ENCODE peak calls at places on chromosomes 6 and 20, in five cellular contexts. V is activated CD8-positive, alpha-beta memory T cell treated with anti-CD3 and anti-CD28 coated beads, Interleukin-2, amount 50 U/mL, for 4 hours; M is HTR-8/SVneo; X is pancreas; T is NCI-H2227 treated with DMSO at 0.1 percent for 48 hours. L is an unnamed sample.

GRCh38 chr6:6825986-6826901 is 237.7 kb downstream of the LY86 start:
- DNase-seq in V (no peak), M (no peak), X (no peak), T (peak), L (no peak)

GRCh38 chr20:16864069-16864468 is 115.9 kb downstream of the OTOR start:
- DNase-seq in V (no peak), M (no peak), X (no peak), T (no peak), L (no peak)

GRCh38 chr20:16596991-16597390 is 23.7 kb upstream of the KIF16B start:
- DNase-seq in V (no peak), M (no peak), X (no peak), T (no peak), L (no peak)

GRCh38 chr6:1527098-1527497 is 82.6 kb upstream of the FOXC1 start:
- DNase-seq in V (no peak), M (peak), X (no peak), T (no peak), L (no peak)

GRCh38 chr6:320351-321157 is 28.3 kb downstream of the DUSP22 start:
- DNase-seq in V (no peak), M (no peak), X (no peak), T (no peak), L (no peak)

GRCh38 chr6:42556462-42556861 is 7.4 kb upstream of the UBR2 start:
- DNase-seq in V (no peak), M (no peak), X (no peak), T (no peak), L (no peak)

GRCh38 chr6:143612186-143612585 is 65.6 kb upstream of the PHACTR2 start:
- DNase-seq in V (no peak), M (no peak), X (no peak), T (no peak), L (no peak)

GRCh38 chr6:617485-618100 is 39.3 kb downstream of the HUS1B start:
- DNase-seq in V (no peak), M (peak), X (no peak), T (no peak), L (no peak)

GRCh38 chr6:147567141-147567805 is 58.8 kb downstream of the SAMD5 start:
- DNase-seq in V (no peak), M (no peak), X (no peak), T (no peak), L (no peak)

GRCh38 chr6:38337819-38338465 is 301.8 kb downstream of the BTBD9 start:
- DNase-seq in V (no peak), M (no peak), X (no peak), T (no peak), L (no peak)

GRCh38 chr6:51108563-51109234 is 290.0 kb downstream of the TFAP2B start:
- DNase-seq in V (no peak), M (no peak), X (no peak), T (no peak), L (no peak)

GRCh38 chr20:8940311-8940710 is 128.6 kb upstream of the PLCB4 start:
- DNase-seq in V (no peak), M (no peak), X (no peak), T (no peak), L (no peak)

GRCh38 chr6:40599580-40599979 is 12.4 kb upstream of the LRFN2 start:
- DNase-seq in V (no peak), M (no peak), X (peak), T (no peak), L (no peak)

GRCh38 chr6:109010703-109011102 is 83.9 kb downstream of the SESN1 start:
- DNase-seq in V (no peak), M (no peak), X (no peak), T (no peak), L (no peak)

GRCh38 chr6:168154263-168154917 is 75.4 kb upstream of the FRMD1 start:
- DNase-seq in V (no peak), M (no peak), X (no peak), T (no peak), L (no peak)

GRCh38 chr20:17735206-17735804 is 35.5 kb downstream of the BANF2 start:
- DNase-seq in V (no peak), M (peak), X (peak), T (no peak), L (peak)

GRCh38 chr6:92024071-92024470 is 1395.3 kb downstream of the EPHA7 start:
- DNase-seq in V (no peak), M (no peak), X (no peak), T (no peak), L (no peak)

GRCh38 chr20:48409216-48409615 is 418.6 kb downstream of the PREX1 start:
- DNase-seq in V (no peak), M (no peak), X (no peak), T (no peak), L (no peak)